ENCODE peak calls at places on chromosomes 6 and 20, in four cellular contexts. One of them, this sample, is unnamed.

GRCh38 chr6:24718449-24719124 is 367 bp downstream of the C6orf62 start:
- DNase-seq in HepG2: no peak
- DNase-seq in H1: no peak
- DNase-seq in A549: no peak
- DNase-seq in this sample: no peak

GRCh38 chr6:100462396-100462795 is 2.3 kb downstream of the SIM1 start:
- DNase-seq in HepG2: no peak
- DNase-seq in H1: no peak
- DNase-seq in A549: no peak
- DNase-seq in this sample: no peak

GRCh38 chr6:90109141-90109540 is 187.5 kb downstream of the BACH2 start:
- DNase-seq in HepG2: no peak
- DNase-seq in H1: no peak
- DNase-seq in A549: no peak
- DNase-seq in this sample: no peak

GRCh38 chr6:162435071-162435470 is 292.5 kb downstream of the PRKN start:
- DNase-seq in HepG2: no peak
- DNase-seq in H1: no peak
- DNase-seq in A549: no peak
- DNase-seq in this sample: no peak

GRCh38 chr20:63077705-63078104 is 70.9 kb upstream of the BHLHE23 start:
- DNase-seq in HepG2: no peak
- DNase-seq in H1: no peak
- DNase-seq in A549: no peak
- DNase-seq in this sample: no peak

GRCh38 chr20:15241696-15242095 is 904.3 kb upstream of the FLRT3 start:
- DNase-seq in HepG2: no peak
- DNase-seq in H1: no peak
- DNase-seq in A549: no peak
- DNase-seq in this sample: no peak

GRCh38 chr6:44452725-44453124 is 65.2 kb downstream of the CDC5L start:
- DNase-seq in HepG2: peak
- DNase-seq in H1: no peak
- DNase-seq in A549: peak
- DNase-seq in this sample: no peak

GRCh38 chr20:37669062-37669772 is 24.6 kb upstream of the CTNNBL1 start:
- DNase-seq in HepG2: no peak
- DNase-seq in H1: no peak
- DNase-seq in A549: no peak
- DNase-seq in this sample: no peak

GRCh38 chr6:3228791-3229565 is 1.5 kb upstream of the TUBB2B start:
- DNase-seq in HepG2: no peak
- DNase-seq in H1: no peak
- DNase-seq in A549: no peak
- DNase-seq in this sample: peak

GRCh38 chr6:139531148-139531547 is 156.7 kb upstream of the CITED2 start:
- DNase-seq in HepG2: no peak
- DNase-seq in H1: no peak
- DNase-seq in A549: no peak
- DNase-seq in this sample: peak

GRCh38 chr20:46602429-46602828 is 48.8 kb downstream of the SLC13A3 start:
- DNase-seq in HepG2: no peak
- DNase-seq in H1: no peak
- DNase-seq in A549: no peak
- DNase-seq in this sample: no peak

GRCh38 chr20:59598625-59599310 is 5.6 kb upstream of the PHACTR3 start:
- DNase-seq in HepG2: peak
- DNase-seq in H1: no peak
- DNase-seq in A549: peak
- DNase-seq in this sample: peak

GRCh38 chr6:28791002-28791383 is 132.8 kb downstream of the TRIM27 start:
- DNase-seq in HepG2: no peak
- DNase-seq in H1: no peak
- DNase-seq in A549: no peak
- DNase-seq in this sample: no peak

GRCh38 chr6:93842178-93842577 is 422.8 kb upstream of the EPHA7 start:
- DNase-seq in HepG2: no peak
- DNase-seq in H1: no peak
- DNase-seq in A549: no peak
- DNase-seq in this sample: no peak

GRCh38 chr6:80343511-80343910 is 237.0 kb downstream of the BCKDHB start:
- DNase-seq in HepG2: no peak
- DNase-seq in H1: no peak
- DNase-seq in A549: no peak
- DNase-seq in this sample: no peak

GRCh38 chr6:136566007-136566487 is 15.8 kb upstream of the MAP7 start:
- DNase-seq in HepG2: no peak
- DNase-seq in H1: no peak
- DNase-seq in A549: no peak
- DNase-seq in this sample: peak

GRCh38 chr6:137698636-137699035 is 168.4 kb upstream of the TNFAIP3 start:
- DNase-seq in HepG2: no peak
- DNase-seq in H1: no peak
- DNase-seq in A549: no peak
- DNase-seq in this sample: no peak

GRCh38 chr6:13395272-13396237 is 67.2 kb upstream of the TBC1D7 start:
- DNase-seq in HepG2: peak
- DNase-seq in H1: no peak
- DNase-seq in A549: peak
- DNase-seq in this sample: peak

GRCh38 chr6:62797190-62797589 is 414.1 kb upstream of the FKBP1C start:
- DNase-seq in HepG2: no peak
- DNase-seq in H1: no peak
- DNase-seq in A549: no peak
- DNase-seq in this sample: no peak

GRCh38 chr6:50699086-50699886 is 14.0 kb upstream of the TFAP2D start:
- DNase-seq in HepG2: no peak
- DNase-seq in H1: no peak
- DNase-seq in A549: no peak
- DNase-seq in this sample: no peak

GRCh38 chr6:20892365-20892764 is 358.1 kb downstream of the CDKAL1 start:
- DNase-seq in HepG2: no peak
- DNase-seq in H1: no peak
- DNase-seq in A549: no peak
- DNase-seq in this sample: no peak

GRCh38 chr6:27007020-27007419 is 240.5 kb upstream of the PRSS16 start:
- DNase-seq in HepG2: no peak
- DNase-seq in H1: no peak
- DNase-seq in A549: no peak
- DNase-seq in this sample: no peak

GRCh38 chr6:17714879-17715860 is 8.4 kb upstream of the NUP153 start:
- DNase-seq in HepG2: no peak
- DNase-seq in H1: no peak
- DNase-seq in A549: peak
- DNase-seq in this sample: peak

GRCh38 chr20:3172126-3172932 is 1.0 kb downstream of the LZTS3 start:
- DNase-seq in HepG2: no peak
- DNase-seq in H1: no peak
- DNase-seq in A549: no peak
- DNase-seq in this sample: no peak

GRCh38 chr6:149443411-149444181 is 41.2 kb downstream of the ZC3H12D start:
- DNase-seq in HepG2: no peak
- DNase-seq in H1: no peak
- DNase-seq in A549: no peak
- DNase-seq in this sample: no peak

GRCh38 chr20:50405235-50405914 is 104.8 kb upstream of the PTPN1 start:
- DNase-seq in HepG2: peak
- DNase-seq in H1: no peak
- DNase-seq in A549: no peak
- DNase-seq in this sample: no peak

GRCh38 chr20:32155017-32155965 is 45.8 kb downstream of the TM9SF4 start:
- DNase-seq in HepG2: peak
- DNase-seq in H1: peak
- DNase-seq in A549: peak
- DNase-seq in this sample: peak

GRCh38 chr20:24965065-24965919 is 16.2 kb downstream of the CST7 start:
- DNase-seq in HepG2: no peak
- DNase-seq in H1: no peak
- DNase-seq in A549: no peak
- DNase-seq in this sample: no peak

GRCh38 chr20:38528167-38528566 is 52.8 kb upstream of the ADIG start:
- DNase-seq in HepG2: no peak
- DNase-seq in H1: no peak
- DNase-seq in A549: no peak
- DNase-seq in this sample: no peak

DNA sequence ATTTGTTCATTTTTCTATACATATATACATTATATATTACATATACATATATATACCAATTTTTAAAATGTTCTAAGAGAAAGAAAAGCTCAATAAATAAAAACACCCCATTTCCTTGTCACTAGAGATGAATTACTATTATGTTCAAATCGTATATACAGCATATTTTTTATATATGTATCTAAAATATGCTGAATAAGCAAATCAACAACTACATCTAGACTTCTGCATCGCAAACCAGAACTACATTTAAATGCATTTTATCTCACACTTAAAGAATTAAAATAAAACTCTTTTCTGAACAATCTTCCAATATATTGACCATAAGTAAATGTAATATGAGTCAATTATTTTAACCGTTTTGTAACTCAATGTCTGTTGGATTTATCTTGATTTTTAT is 133.9 kb downstream of the LAMA2 start:
- DNase-seq in HepG2: no peak
- DNase-seq in H1: no peak
- DNase-seq in A549: no peak
- DNase-seq in this sample: no peak
- TF ChIP-seq JUN in HepG2: no peak
- TF ChIP-seq JUN in H1: no peak
- TF ChIP-seq JUN in A549: no peak
- TF ChIP-seq JUN in this sample: no peak

DNA sequence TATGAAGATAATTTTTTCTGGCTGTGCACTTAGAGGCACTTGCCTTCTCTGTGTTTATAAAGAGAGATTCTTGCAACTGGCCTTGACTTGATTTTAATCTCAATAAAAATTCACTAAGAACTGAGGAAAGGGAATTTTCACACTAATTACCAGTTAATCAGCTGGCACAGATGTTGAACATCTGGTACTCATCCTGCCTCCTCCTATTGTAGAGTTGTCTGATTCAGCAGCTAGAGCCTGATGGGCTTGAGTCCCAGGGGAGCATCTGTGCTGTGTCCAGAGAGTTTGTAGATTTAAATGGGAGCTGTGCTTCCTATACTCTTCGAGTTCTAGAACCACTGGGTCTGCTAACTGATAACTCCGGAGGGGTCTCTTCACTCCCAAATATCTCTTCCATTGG is 284.4 kb upstream of the RNF24 start:
- DNase-seq in HepG2: no peak
- DNase-seq in H1: no peak
- DNase-seq in A549: no peak
- DNase-seq in this sample: no peak
- TF ChIP-seq JUN in HepG2: no peak
- TF ChIP-seq JUN in H1: no peak
- TF ChIP-seq JUN in A549: no peak
- TF ChIP-seq JUN in this sample: no peak

GRCh38 chr20:41769650-41770049 is 151.5 kb upstream of the CHD6 start:
- DNase-seq in HepG2: no peak
- DNase-seq in H1: peak
- DNase-seq in A549: no peak
- DNase-seq in this sample: no peak

GRCh38 chr20:41774291-41774690 is 156.1 kb upstream of the CHD6 start:
- DNase-seq in HepG2: no peak
- DNase-seq in H1: no peak
- DNase-seq in A549: no peak
- DNase-seq in this sample: no peak

DNA sequence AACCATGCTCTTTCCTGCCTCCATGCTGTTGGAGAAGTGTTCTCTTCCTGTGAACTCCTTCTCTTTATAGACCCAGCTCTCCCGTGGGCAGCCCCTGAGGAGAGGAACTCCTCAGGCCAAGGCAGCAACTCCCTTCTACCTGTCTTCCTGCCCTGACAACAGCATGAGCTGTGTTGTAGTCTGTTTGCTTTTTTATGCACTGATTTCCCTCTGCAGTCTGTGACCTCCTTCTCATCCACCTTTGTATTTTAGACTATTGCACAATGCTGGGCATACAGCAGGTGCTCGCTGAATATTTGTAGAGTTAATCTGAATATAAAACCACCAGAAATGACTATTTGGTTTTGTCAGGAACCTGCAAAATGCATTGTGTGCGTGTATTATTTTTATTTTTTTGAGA is 152.2 kb upstream of the CHD6 start:
- DNase-seq in HepG2: no peak
- DNase-seq in H1: no peak
- DNase-seq in A549: no peak
- DNase-seq in this sample: no peak
- TF ChIP-seq JUN in HepG2: no peak
- TF ChIP-seq JUN in H1: no peak
- TF ChIP-seq JUN in A549: no peak
- TF ChIP-seq JUN in this sample: no peak

GRCh38 chr6:169923468-169924464 is 172.3 kb downstream of the ERMARD start:
- DNase-seq in HepG2: no peak
- DNase-seq in H1: no peak
- DNase-seq in A549: no peak
- DNase-seq in this sample: no peak

GRCh38 chr6:169921227-169921626 is 169.8 kb downstream of the ERMARD start:
- DNase-seq in HepG2: no peak
- DNase-seq in H1: no peak
- DNase-seq in A549: no peak
- DNase-seq in this sample: peak

GRCh38 chr6:169918954-169919549 is 167.6 kb downstream of the ERMARD start:
- DNase-seq in HepG2: no peak
- DNase-seq in H1: no peak
- DNase-seq in A549: no peak
- DNase-seq in this sample: no peak

GRCh38 chr6:169920359-169921020 is 169.1 kb downstream of the ERMARD start:
- DNase-seq in HepG2: no peak
- DNase-seq in H1: no peak
- DNase-seq in A549: no peak
- DNase-seq in this sample: no peak

DNA sequence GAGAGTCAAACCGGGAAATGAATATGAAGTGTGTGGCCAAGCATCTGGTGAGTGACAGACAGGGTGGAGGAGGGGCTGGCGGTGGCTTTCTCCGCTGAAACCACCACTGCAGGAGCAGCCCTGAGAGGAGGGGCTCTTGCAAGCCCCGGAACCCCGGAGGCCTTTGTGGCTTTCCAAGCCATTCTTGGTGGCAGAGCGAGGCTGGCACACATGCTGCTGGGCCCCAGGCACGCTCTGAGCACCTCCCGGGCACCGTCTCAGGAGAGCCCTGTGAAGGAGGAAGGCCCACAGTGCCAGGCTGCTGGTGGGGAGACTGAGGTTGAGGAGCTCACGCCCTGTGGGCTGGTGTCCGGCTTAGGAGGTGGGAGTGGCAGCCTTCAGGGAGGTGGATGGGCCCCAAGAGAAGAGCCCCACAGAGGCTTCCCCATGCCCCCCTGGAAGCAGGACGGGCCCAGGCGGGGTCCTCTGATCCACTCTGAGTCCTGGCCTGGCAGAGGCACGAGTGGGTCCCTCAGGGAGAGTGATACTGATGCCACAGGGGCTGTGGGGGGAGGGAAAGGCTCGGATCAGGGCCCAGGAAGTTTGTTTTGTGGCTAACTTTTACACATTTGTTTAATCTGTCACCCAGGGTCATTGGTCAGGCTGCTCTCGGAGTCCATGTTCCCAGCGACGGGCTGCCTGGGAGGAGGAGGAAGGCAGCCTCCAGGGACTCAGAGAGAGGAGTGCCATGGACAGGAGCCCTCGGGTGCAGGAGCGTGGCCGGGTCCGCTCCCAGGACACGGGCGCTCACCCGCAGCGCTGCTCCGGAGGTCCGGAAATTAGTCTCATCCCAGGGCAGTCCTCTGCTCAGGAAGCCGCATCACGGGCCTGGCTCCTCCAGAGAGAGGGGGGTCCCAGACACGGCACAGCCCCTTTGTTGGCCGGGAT is 170.7 kb downstream of the ERMARD start:
- DNase-seq in HepG2: peak
- DNase-seq in H1: no peak
- DNase-seq in A549: no peak
- DNase-seq in this sample: no peak
- TF ChIP-seq JUN in HepG2: no peak
- TF ChIP-seq JUN in H1: no peak
- TF ChIP-seq JUN in A549: no peak
- TF ChIP-seq JUN in this sample: no peak